ENCODE peak calls at places on chromosomes 5 and 9, in four cellular contexts. K is IMR-90, L is spleen, I is A549. Z is an unnamed sample.

GRCh38 chr9:20504930-20505329 is 117.4 kb downstream of the MLLT3 start:
- DNase-seq in L (no peak), K (no peak), I (no peak), Z (no peak)

GRCh38 chr5:111066261-111066938 is 5.1 kb upstream of the TSLP start:
- DNase-seq in L (no peak), K (no peak), I (no peak), Z (no peak)

GRCh38 chr5:114221807-114222206 is 140.1 kb upstream of the KCNN2 start:
- DNase-seq in K (peak), L (no peak), I (no peak), Z (no peak)

GRCh38 chr9:134617836-134618162 is 23.8 kb upstream of the COL5A1 start:
- DNase-seq in K (no peak), I (no peak), L (no peak), Z (no peak)

GRCh38 chr5:133930061-133930823 is 38.2 kb downstream of the C5orf15 start:
- DNase-seq in L (no peak), I (no peak), K (peak), Z (no peak)

GRCh38 chr9:98450486-98450885 is 195.0 kb upstream of the TBC1D2 start:
- DNase-seq in L (no peak), K (peak), I (no peak), Z (no peak)

GRCh38 chr5:10077721-10078551 is 171.8 kb downstream of the ATPSCKMT start:
- DNase-seq in K (peak), L (no peak), I (no peak), Z (no peak)

GRCh38 chr9:78130004-78130403 is 98.4 kb upstream of the GNAQ start:
- DNase-seq in K (no peak), I (peak), L (no peak), Z (no peak)

GRCh38 chr9:11338130-11338529 is 725.3 kb upstream of the PTPRD start:
- DNase-seq in L (no peak), K (no peak), I (no peak), Z (no peak)

GRCh38 chr5:156532921-156533320 is 206.0 kb downstream of the SGCD start:
- DNase-seq in K (no peak), I (no peak), L (no peak), Z (no peak)

GRCh38 chr5:15807861-15808260 is 307.9 kb downstream of the FBXL7 start:
- DNase-seq in L (no peak), K (peak), I (no peak), Z (no peak)

GRCh38 chr5:25763781-25764180 is 1119.0 kb upstream of the CDH10 start:
- DNase-seq in I (no peak), K (no peak), L (no peak), Z (no peak)

GRCh38 chr5:151078490-151079262 is 2.2 kb downstream of the TNIP1 start:
- DNase-seq in K (no peak), L (peak), I (no peak), Z (no peak)

GRCh38 chr5:88251048-88251711 is 17.5 kb downstream of the TMEM161B start:
- DNase-seq in I (no peak), L (no peak), K (peak), Z (no peak)

GRCh38 chr9:113289091-113289490 is 13.6 kb downstream of the PRPF4 start:
- DNase-seq in I (no peak), L (no peak), K (no peak), Z (no peak)

GRCh38 chr5:36060516-36060885 is 6.2 kb downstream of the UGT3A2 start:
- DNase-seq in I (peak), K (no peak), L (no peak), Z (no peak)

GRCh38 chr5:133145436-133146143 is 93.8 kb downstream of the HSPA4 start:
- DNase-seq in L (no peak), K (no peak), I (no peak), Z (no peak)

GRCh38 chr9:121675969-121676822 is 24.8 kb downstream of the DAB2IP start:
- DNase-seq in L (peak), I (no peak), K (no peak), Z (no peak)

GRCh38 chr5:132592521-132592920 is 35.7 kb downstream of the RAD50 start:
- DNase-seq in L (no peak), I (no peak), K (peak), Z (no peak)

GRCh38 chr9:92483896-92484545 is 1.7 kb upstream of the ASPN start:
- DNase-seq in K (peak), L (no peak), I (no peak), Z (no peak)

GRCh38 chr5:139443766-139444473 is 4.6 kb upstream of the DNAJC18 start:
- DNase-seq in I (no peak), L (no peak), K (peak), Z (no peak)

GRCh38 chr5:95543017-95543705 is 11.6 kb downstream of the SKIC3 start:
- DNase-seq in L (no peak), K (peak), I (no peak), Z (no peak)

GRCh38 chr9:92360083-92360482 is 34.3 kb downstream of the CENPP start:
- DNase-seq in K (no peak), L (no peak), I (no peak), Z (no peak)

GRCh38 chr9:86368871-86369521 is 14.8 kb upstream of the TUT7 start:
- DNase-seq in I (no peak), K (peak), L (no peak), Z (no peak)

GRCh38 chr9:112315905-112316304 is 17.5 kb downstream of the PTBP3 start:
- DNase-seq in L (no peak), I (no peak), K (no peak), Z (no peak)

GRCh38 chr5:135533794-135534193 is 2.0 kb downstream of the NEUROG1 start:
- DNase-seq in I (no peak), L (no peak), K (no peak), Z (no peak)

GRCh38 chr5:135533346-135533745 is 2.4 kb downstream of the NEUROG1 start:
- DNase-seq in K (no peak), I (no peak), L (no peak), Z (no peak)

GRCh38 chr5:135535820-135536801 is at the start of gene NEUROG1:
- DNase-seq in K (no peak), I (no peak), L (no peak), Z (no peak)

GRCh38 chr5:135535420-135535819 is 344 bp downstream of the NEUROG1 start:
- DNase-seq in L (no peak), K (no peak), I (peak), Z (no peak)

GRCh38 chr5:135534609-135535419 is 950 bp downstream of the NEUROG1 start:
- DNase-seq in L (no peak), I (no peak), K (no peak), Z (no peak)
- H3K4me3 ChIP-seq in L (peak), I (no peak), K (no peak), Z (no peak)

GRCh38 chr9:16530669-16531461 is 339.6 kb downstream of the BNC2 start:
- DNase-seq in I (no peak), K (peak), L (no peak), Z (no peak)
- H3K27ac ChIP-seq in I (no peak), K (peak), L (no peak), Z (no peak)

DNA sequence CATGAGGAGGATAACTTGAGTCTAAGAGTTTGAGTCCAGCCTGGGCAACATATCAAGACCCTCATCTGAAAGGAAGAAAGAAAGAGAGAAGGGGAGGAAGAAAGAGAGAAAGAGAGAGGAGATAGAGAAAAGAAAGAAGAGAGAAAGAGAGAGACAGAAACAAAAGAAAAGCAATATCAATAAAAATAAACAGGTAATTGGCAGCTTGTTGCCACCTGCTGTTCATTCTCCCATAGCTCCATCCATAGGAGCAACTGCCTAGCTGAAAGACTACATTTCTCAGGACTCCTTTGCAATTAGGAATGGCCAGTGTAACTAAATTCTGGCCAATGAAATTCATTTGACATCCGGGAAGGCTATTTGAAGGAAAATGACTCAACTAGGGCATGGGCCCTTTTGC is 4.6 kb upstream of the TTC39B start:
- DNase-seq in I (no peak), K (no peak), L (no peak), Z (no peak)
- TF ChIP-seq CTCF in I (no peak), K (no peak), L (peak), Z (no peak)

GRCh38 chr5:32027093-32027716 is 146.9 kb downstream of the GOLPH3 start:
- DNase-seq in L (peak), I (no peak), K (no peak), Z (no peak)
- H3K4me3 ChIP-seq in L (no peak), I (no peak), K (peak), Z (no peak)

GRCh38 chr9:14935099-14935710 is 25.0 kb upstream of the FREM1 start:
- DNase-seq in L (no peak), I (no peak), K (no peak), Z (no peak)
- H3K27ac ChIP-seq in L (no peak), I (no peak), K (no peak), Z (no peak)

GRCh38 chr9:14752871-14753270 is 30.3 kb upstream of the CER1 start:
- DNase-seq in I (no peak), L (no peak), K (no peak), Z (no peak)
- TF ChIP-seq CTCF in I (no peak), L (no peak), K (no peak), Z (no peak)

Z was measured in pancreas.